ENCODE peak calls at places on chromosomes 12 and 14, in seven cellular contexts. L is OCI-LY7, V is neural progenitor cell, Q is hepatocyte, A is GM23338, X is SK-N-SH, R is MM.1S. B is an unnamed sample.

GRCh38 chr12:62754706-62755105 is 180.2 kb downstream of the PPM1H start:
- DNase-seq in X (no peak), L (no peak), Q (no peak), V (no peak), R (no peak), A (no peak), B (no peak)

GRCh38 chr14:72745991-72746980 is 147.6 kb downstream of the DPF3 start:
- DNase-seq in V (no peak), L (no peak), X (no peak), A (no peak), R (no peak), Q (no peak), B (peak)

GRCh38 chr12:130063866-130064265 is 98.4 kb upstream of the FZD10 start:
- DNase-seq in V (no peak), X (no peak), A (no peak), Q (no peak), L (no peak), R (no peak), B (no peak)

GRCh38 chr14:51682411-51682810 is 30.7 kb downstream of the FRMD6 start:
- DNase-seq in Q (no peak), L (no peak), V (no peak), X (no peak), R (no peak), A (no peak), B (no peak)

GRCh38 chr14:96042218-96042930 is 3.2 kb downstream of the C14orf132 start:
- DNase-seq in R (no peak), X (no peak), A (no peak), V (no peak), L (no peak), Q (peak), B (no peak)

GRCh38 chr12:67269632-67270578 is 747 bp downstream of the CAND1 start:
- DNase-seq in R (peak), V (peak), L (peak), A (peak), Q (peak), X (peak), B (peak)

GRCh38 chr14:62289471-62289870 is 527.3 kb downstream of the SNAPC1 start:
- DNase-seq in L (no peak), X (no peak), V (no peak), Q (no peak), R (no peak), A (no peak), B (peak)

GRCh38 chr12:93778306-93778705 is 101.1 kb downstream of the CRADD start:
- DNase-seq in X (no peak), V (no peak), A (no peak), L (no peak), Q (peak), R (no peak), B (no peak)

GRCh38 chr12:93773122-93773871 is 96.1 kb downstream of the CRADD start:
- DNase-seq in Q (no peak), V (no peak), R (no peak), X (no peak), L (no peak), A (no peak), B (no peak)

GRCh38 chr12:6899837-6900519 is 4.6 kb upstream of the LRRC23 start:
- DNase-seq in Q (no peak), X (no peak), A (peak), V (no peak), R (no peak), L (no peak), B (no peak)

GRCh38 chr12:80015660-80016059 is 80.8 kb upstream of the PPP1R12A start:
- DNase-seq in A (no peak), X (no peak), L (no peak), V (no peak), R (no peak), Q (no peak), B (no peak)

GRCh38 chr14:73325630-73326299 is 88.5 kb downstream of the PAPLN start:
- DNase-seq in Q (no peak), L (peak), X (no peak), A (peak), R (no peak), V (no peak), B (no peak)

GRCh38 chr12:69501154-69501895 is 31.1 kb downstream of the FRS2 start:
- DNase-seq in R (no peak), L (no peak), V (no peak), X (no peak), Q (no peak), A (no peak), B (peak)

GRCh38 chr12:124772467-124773170 is 91.0 kb downstream of the SCARB1 start:
- DNase-seq in A (peak), V (no peak), Q (no peak), L (no peak), X (no peak), R (no peak), B (peak)

GRCh38 chr12:63882844-63883243 is 38.3 kb downstream of the SRGAP1 start:
- DNase-seq in V (peak), Q (no peak), R (no peak), L (no peak), X (peak), A (peak), B (no peak)

GRCh38 chr12:52061470-52062166 is 8.2 kb upstream of the ATG101 start:
- DNase-seq in R (no peak), Q (no peak), V (peak), A (no peak), L (no peak), X (no peak), B (no peak)

GRCh38 chr12:110102255-110102654 is 21.9 kb upstream of the IFT81 start:
- DNase-seq in X (peak), L (peak), A (peak), Q (peak), R (peak), V (peak), B (peak)

GRCh38 chr14:104864267-104865068 is 600 bp upstream of the CEP170B start:
- DNase-seq in V (peak), A (peak), R (no peak), L (no peak), X (no peak), Q (peak), B (peak)

GRCh38 chr14:59090572-59090971 is 97.9 kb upstream of the DAAM1 start:
- DNase-seq in Q (no peak), R (no peak), A (no peak), V (no peak), X (no peak), L (no peak), B (no peak)

GRCh38 chr14:55711171-55711811 is 131.3 kb downstream of the KTN1 start:
- DNase-seq in A (no peak), V (no peak), Q (no peak), R (no peak), L (no peak), X (no peak), B (peak)

GRCh38 chr12:21818627-21819026 is 44.1 kb upstream of the KCNJ8 start:
- DNase-seq in A (no peak), Q (no peak), L (no peak), V (no peak), R (no peak), X (no peak), B (no peak)

GRCh38 chr12:57476162-57476992 is 3.3 kb downstream of the ARHGAP9 start:
- DNase-seq in L (peak), V (no peak), X (no peak), Q (no peak), R (no peak), A (peak), B (no peak)

GRCh38 chr14:87678624-87679023 is 314.4 kb downstream of the GALC start:
- DNase-seq in R (no peak), L (no peak), V (no peak), Q (no peak), A (no peak), X (no peak), B (no peak)

GRCh38 chr14:92755495-92755894 is 7.1 kb upstream of the LGMN start:
- DNase-seq in L (no peak), V (no peak), A (no peak), Q (no peak), X (no peak), R (no peak), B (no peak)
- H3K4me2 ChIP-seq in L (no peak), V (no peak), A (no peak), Q (no peak), X (no peak), R (no peak), B (no peak)

GRCh38 chr14:75884198-75884611 is 97.6 kb downstream of the TGFB3 start:
- DNase-seq in L (no peak), Q (no peak), X (peak), R (no peak), V (peak), A (peak), B (peak)
- TF ChIP-seq CTCF in L (peak), Q (peak), X (peak), R (peak), V (peak), A (peak), B (peak)

GRCh38 chr12:92476844-92477243 is 225.9 kb upstream of the PLEKHG7 start:
- DNase-seq in A (no peak), V (no peak), L (no peak), Q (no peak), X (no peak), R (no peak), B (no peak)
- TF ChIP-seq EZH2phosphoT487 in A (no peak), V (no peak), L (no peak), Q (no peak), X (no peak), R (no peak), B (no peak)

GRCh38 chr14:53358166-53358565 is 205.0 kb upstream of the DDHD1 start:
- DNase-seq in X (no peak), Q (no peak), L (no peak), V (no peak), A (no peak), R (no peak), B (no peak)

GRCh38 chr14:53356361-53357150 is 203.4 kb upstream of the DDHD1 start:
- DNase-seq in V (peak), Q (no peak), A (no peak), L (no peak), X (no peak), R (no peak), B (no peak)

GRCh38 chr14:53355581-53356112 is 202.5 kb upstream of the DDHD1 start:
- DNase-seq in X (no peak), L (no peak), Q (peak), R (no peak), V (peak), A (peak), B (peak)

GRCh38 chr14:53365516-53366130 is 212.5 kb upstream of the DDHD1 start:
- DNase-seq in X (no peak), A (no peak), L (no peak), R (no peak), V (no peak), Q (no peak), B (no peak)

DNA sequence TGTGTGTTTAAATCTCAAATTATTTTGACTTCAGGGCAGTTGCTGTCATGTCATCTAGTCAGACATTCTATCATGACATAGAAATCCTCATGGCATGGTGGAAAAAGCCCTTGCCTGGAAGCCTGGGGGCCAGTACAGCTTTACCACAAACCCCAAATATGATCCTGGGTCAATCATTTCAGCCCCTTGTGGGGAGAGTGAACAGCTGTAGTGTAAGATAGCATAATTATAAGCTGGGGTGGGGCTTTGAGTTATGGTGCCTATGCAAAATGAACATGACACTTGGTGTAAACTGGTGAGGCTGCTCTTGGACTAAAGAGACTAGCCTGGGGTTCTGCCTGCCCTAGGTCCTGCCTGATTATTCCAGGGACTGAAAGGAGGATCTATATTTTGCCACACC is 207.7 kb upstream of the DDHD1 start:
- DNase-seq in V (no peak), A (no peak), L (no peak), Q (no peak), X (no peak), R (no peak), B (no peak)
- H3K4me2 ChIP-seq in V (no peak), A (no peak), L (no peak), Q (no peak), X (no peak), R (no peak), B (no peak)

B was measured in PC-3.